ENCODE peak calls at places on chromosomes 2 and 18, in nine cellular contexts. C is left lung, Q is Peyer's patch, W is RWPE2, S is uterus, O is upper lobe of right lung, K is HCT116, G is neural progenitor cell, P is MM.1S. B is an unnamed sample. For H3K4me1, the result is how much of the 10 kb centered on the place peaks cover.

GRCh38 chr2:68767031-68767961 is 32.7 kb downstream of the ARHGAP25 start:
- DNase-seq in C (peak), Q (no peak), W (no peak), S (no peak), O (no peak), K (no peak), G (no peak), P (peak), B (no peak)

GRCh38 chr2:111186933-111187332 is 66.2 kb downstream of the BCL2L11 start:
- DNase-seq in C (no peak), Q (no peak), W (no peak), S (no peak), O (no peak), K (no peak), G (no peak), P (no peak), B (no peak)

GRCh38 chr2:39094717-39095363 is 26.0 kb downstream of the SOS1 start:
- DNase-seq in C (no peak), Q (no peak), W (no peak), S (no peak), O (no peak), K (no peak), G (no peak), P (peak), B (no peak)

GRCh38 chr2:643334-643733 is 33.9 kb downstream of the TMEM18 start:
- DNase-seq in C (no peak), Q (no peak), W (no peak), S (no peak), O (no peak), K (no peak), G (no peak), P (no peak), B (no peak)

GRCh38 chr2:8534729-8535397 is 147.0 kb upstream of the ID2 start:
- DNase-seq in C (peak), Q (peak), W (no peak), S (peak), O (peak), K (no peak), G (no peak), P (no peak), B (peak)

GRCh38 chr2:8004250-8004681 is 677.6 kb upstream of the ID2 start:
- DNase-seq in C (no peak), Q (no peak), W (no peak), S (peak), O (no peak), K (no peak), G (no peak), P (no peak), B (no peak)

GRCh38 chr2:235045336-235045972 is 93.6 kb downstream of the SH3BP4 start:
- DNase-seq in C (no peak), Q (no peak), W (no peak), S (no peak), O (peak), K (no peak), G (no peak), P (peak), B (no peak)

GRCh38 chr18:47285456-47285855 is 34.0 kb upstream of the SKOR2 start:
- DNase-seq in C (no peak), Q (no peak), W (no peak), S (no peak), O (no peak), K (no peak), G (no peak), P (no peak), B (no peak)

GRCh38 chr2:132760405-132760804 is 90.4 kb upstream of the LYPD1 start:
- DNase-seq in C (no peak), Q (no peak), W (no peak), S (no peak), O (no peak), K (no peak), G (no peak), P (no peak), B (no peak)

GRCh38 chr18:5237083-5237722 is 40.1 kb upstream of the AKAIN1 start:
- DNase-seq in C (no peak), Q (no peak), W (no peak), S (no peak), O (no peak), K (no peak), G (no peak), P (peak), B (no peak)

GRCh38 chr2:39156107-39156506 is 35.3 kb upstream of the SOS1 start:
- DNase-seq in C (no peak), Q (no peak), W (no peak), S (no peak), O (no peak), K (no peak), G (no peak), P (no peak), B (no peak)

GRCh38 chr2:201235865-201236811 is 24.2 kb upstream of the CASP8 start:
- DNase-seq in C (peak), Q (peak), W (no peak), S (peak), O (peak), K (no peak), G (peak), P (peak), B (peak)

GRCh38 chr18:80143876-80144275 is 34.8 kb downstream of the ADNP2 start:
- DNase-seq in C (no peak), Q (no peak), W (no peak), S (no peak), O (no peak), K (no peak), G (no peak), P (no peak), B (no peak)

GRCh38 chr2:75587954-75588587 is 27.3 kb upstream of the EVA1A start:
- DNase-seq in C (no peak), Q (no peak), W (no peak), S (no peak), O (no peak), K (no peak), G (no peak), P (no peak), B (no peak)

GRCh38 chr2:241671457-241672240 is 15.0 kb downstream of the DTYMK start:
- DNase-seq in C (no peak), Q (no peak), W (no peak), S (no peak), O (no peak), K (no peak), G (no peak), P (no peak), B (no peak)

GRCh38 chr18:67104700-67105284 is 411.7 kb downstream of the DSEL start:
- DNase-seq in C (peak), Q (no peak), W (no peak), S (no peak), O (peak), K (no peak), G (peak), P (peak), B (no peak)

GRCh38 chr2:74952575-74952974 is 5.9 kb upstream of the POLE4 start:
- DNase-seq in C (no peak), Q (no peak), W (no peak), S (no peak), O (no peak), K (no peak), G (no peak), P (no peak), B (no peak)

GRCh38 chr2:217932661-217933325 is 70.0 kb downstream of the TNS1 start:
- DNase-seq in C (no peak), Q (no peak), W (no peak), S (no peak), O (no peak), K (no peak), G (peak), P (no peak), B (peak)

GRCh38 chr18:35042389-35043066 is 1.3 kb downstream of the MAPRE2 start:
- DNase-seq in C (no peak), Q (no peak), W (no peak), S (no peak), O (no peak), K (no peak), G (no peak), P (peak), B (no peak)

GRCh38 chr2:233371608-233372007 is 17.3 kb downstream of the DGKD start:
- DNase-seq in C (no peak), Q (no peak), W (no peak), S (no peak), O (no peak), K (no peak), G (no peak), P (no peak), B (no peak)

GRCh38 chr2:109648041-109648527 is 33.9 kb downstream of the SOWAHC start:
- DNase-seq in C (no peak), Q (no peak), W (no peak), S (no peak), O (no peak), K (no peak), G (no peak), P (no peak), B (no peak)

GRCh38 chr2:96111823-96112500 is 4.4 kb downstream of the ADRA2B start:
- DNase-seq in C (peak), Q (peak), W (peak), S (no peak), O (peak), K (no peak), G (no peak), P (no peak), B (no peak)

GRCh38 chr2:108898315-108899082 is 90.5 kb downstream of the EDAR start:
- DNase-seq in C (no peak), Q (no peak), W (no peak), S (no peak), O (no peak), K (no peak), G (no peak), P (no peak), B (no peak)

GRCh38 chr2:33581857-33582256 is 17.2 kb downstream of the FAM98A start:
- DNase-seq in C (no peak), Q (no peak), W (no peak), S (no peak), O (no peak), K (no peak), G (no peak), P (no peak), B (no peak)

GRCh38 chr2:160432633-160433032 is 61.0 kb downstream of the RBMS1 start:
- DNase-seq in C (no peak), Q (no peak), W (peak), S (no peak), O (no peak), K (peak), G (peak), P (no peak), B (no peak)

GRCh38 chr18:8709248-8710059 is 4.1 kb downstream of the MTCL1 start:
- DNase-seq in C (no peak), Q (no peak), W (no peak), S (no peak), O (no peak), K (no peak), G (no peak), P (no peak), B (no peak)

GRCh38 chr2:66145490-66145889 is 289.4 kb upstream of the MEIS1 start:
- DNase-seq in C (no peak), Q (no peak), W (no peak), S (no peak), O (no peak), K (no peak), G (no peak), P (no peak), B (no peak)

GRCh38 chr2:58215429-58215828 is 25.7 kb downstream of the FANCL start:
- DNase-seq in C (no peak), Q (no peak), W (no peak), S (no peak), O (no peak), K (no peak), G (no peak), P (no peak), B (no peak)

GRCh38 chr2:72892506-72893173 is 5.4 kb downstream of the SPR start:
- DNase-seq in C (peak), Q (peak), W (no peak), S (no peak), O (peak), K (no peak), G (peak), P (peak), B (peak)

GRCh38 chr2:40244251-40245010 is 207.5 kb downstream of the SLC8A1 start:
- DNase-seq in C (peak), Q (peak), W (no peak), S (peak), O (no peak), K (peak), G (peak), P (peak), B (peak)

GRCh38 chr2:239186958-239187357 is 213.9 kb downstream of the HDAC4 start:
- DNase-seq in C (peak), Q (no peak), W (no peak), S (peak), O (peak), K (no peak), G (no peak), P (no peak), B (no peak)

GRCh38 chr2:108965540-108966299 is 23.3 kb downstream of the EDAR start:
- DNase-seq in C (no peak), Q (no peak), W (no peak), S (no peak), O (no peak), K (no peak), G (no peak), P (no peak), B (no peak)

GRCh38 chr18:56083097-56083865 is 495.3 kb upstream of the TCF4 start:
- DNase-seq in C (peak), Q (no peak), W (no peak), S (peak), O (no peak), K (no peak), G (peak), P (no peak), B (peak)

GRCh38 chr18:32301361-32301760 is 111.5 kb downstream of the MEP1B start:
- DNase-seq in C (no peak), Q (no peak), W (no peak), S (no peak), O (no peak), K (no peak), G (no peak), P (no peak), B (no peak)

GRCh38 chr2:173644146-173644545 is 289.5 kb downstream of the CDCA7 start:
- DNase-seq in C (no peak), Q (no peak), W (no peak), S (no peak), O (no peak), K (no peak), G (no peak), P (no peak), B (no peak)

GRCh38 chr2:222611684-222612083 is 44.2 kb downstream of the FARSB start:
- DNase-seq in C (no peak), Q (no peak), W (no peak), S (no peak), O (no peak), K (no peak), G (no peak), P (no peak), B (no peak)

GRCh38 chr2:222609391-222609790 is 46.5 kb downstream of the FARSB start:
- DNase-seq in C (no peak), Q (no peak), W (no peak), S (no peak), O (no peak), K (no peak), G (no peak), P (no peak), B (no peak)

GRCh38 chr2:222608081-222608480 is 47.8 kb downstream of the FARSB start:
- DNase-seq in C (no peak), Q (no peak), W (no peak), S (no peak), O (no peak), K (no peak), G (no peak), P (no peak), B (no peak)

GRCh38 chr2:222613715-222614331 is 42.1 kb downstream of the FARSB start:
- DNase-seq in C (no peak), Q (no peak), W (no peak), S (no peak), O (no peak), K (peak), G (peak), P (peak), B (no peak)

GRCh38 chr2:222610746-222611145 is 45.1 kb downstream of the FARSB start:
- DNase-seq in C (no peak), Q (no peak), W (no peak), S (no peak), O (no peak), K (no peak), G (peak), P (no peak), B (no peak)
- TF ChIP-seq CTCF in C (no peak), Q (peak), W (no peak), S (no peak), O (no peak), K (no peak), G (peak), P (no peak), B (peak)

GRCh38 chr2:88738271-88738670 is 46.8 kb downstream of the RPIA start:
- DNase-seq in C (no peak), Q (no peak), W (no peak), S (no peak), O (no peak), K (no peak), G (no peak), P (no peak), B (no peak)

GRCh38 chr2:88739985-88740600 is 48.6 kb downstream of the RPIA start:
- DNase-seq in C (peak), Q (peak), W (no peak), S (peak), O (peak), K (peak), G (peak), P (peak), B (peak)

GRCh38 chr2:88735133-88735532 is 43.7 kb downstream of the RPIA start:
- DNase-seq in C (no peak), Q (no peak), W (no peak), S (no peak), O (no peak), K (no peak), G (no peak), P (no peak), B (no peak)

GRCh38 chr2:88735853-88736252 is 44.4 kb downstream of the RPIA start:
- DNase-seq in C (no peak), Q (peak), W (no peak), S (no peak), O (no peak), K (peak), G (no peak), P (no peak), B (no peak)

GRCh38 chr2:88737385-88737784 is 45.9 kb downstream of the RPIA start:
- DNase-seq in C (no peak), Q (no peak), W (no peak), S (no peak), O (no peak), K (no peak), G (no peak), P (no peak), B (no peak)
- H3K27ac ChIP-seq in C (peak), Q (no peak), W (no peak), S (peak), O (peak), K (no peak), G (no peak), P (no peak), B (peak)

GRCh38 chr2:231526341-231527090 is 3.7 kb downstream of the NMUR1 start:
- DNase-seq in C (no peak), Q (no peak), W (no peak), S (no peak), O (peak), K (no peak), G (peak), P (no peak), B (no peak)

GRCh38 chr2:231530099-231531085 is at the start of gene NMUR1:
- DNase-seq in C (no peak), Q (peak), W (no peak), S (peak), O (peak), K (peak), G (peak), P (peak), B (peak)

GRCh38 chr2:231527955-231528635 is 2.1 kb downstream of the NMUR1 start:
- DNase-seq in C (no peak), Q (no peak), W (no peak), S (no peak), O (peak), K (no peak), G (no peak), P (no peak), B (no peak)

GRCh38 chr2:231527091-231527395 is 3.2 kb downstream of the NMUR1 start:
- DNase-seq in C (no peak), Q (no peak), W (no peak), S (no peak), O (peak), K (no peak), G (no peak), P (no peak), B (no peak)

GRCh38 chr2:231528636-231529030 is 1.6 kb downstream of the NMUR1 start:
- DNase-seq in C (no peak), Q (no peak), W (no peak), S (no peak), O (no peak), K (no peak), G (no peak), P (no peak), B (no peak)
- H3K4me1 ChIP-seq in C (under half), Q (under half), W (under half), S (under half), O (under half), K (under half), G (under half), P (under half), B (under half)

DNA sequence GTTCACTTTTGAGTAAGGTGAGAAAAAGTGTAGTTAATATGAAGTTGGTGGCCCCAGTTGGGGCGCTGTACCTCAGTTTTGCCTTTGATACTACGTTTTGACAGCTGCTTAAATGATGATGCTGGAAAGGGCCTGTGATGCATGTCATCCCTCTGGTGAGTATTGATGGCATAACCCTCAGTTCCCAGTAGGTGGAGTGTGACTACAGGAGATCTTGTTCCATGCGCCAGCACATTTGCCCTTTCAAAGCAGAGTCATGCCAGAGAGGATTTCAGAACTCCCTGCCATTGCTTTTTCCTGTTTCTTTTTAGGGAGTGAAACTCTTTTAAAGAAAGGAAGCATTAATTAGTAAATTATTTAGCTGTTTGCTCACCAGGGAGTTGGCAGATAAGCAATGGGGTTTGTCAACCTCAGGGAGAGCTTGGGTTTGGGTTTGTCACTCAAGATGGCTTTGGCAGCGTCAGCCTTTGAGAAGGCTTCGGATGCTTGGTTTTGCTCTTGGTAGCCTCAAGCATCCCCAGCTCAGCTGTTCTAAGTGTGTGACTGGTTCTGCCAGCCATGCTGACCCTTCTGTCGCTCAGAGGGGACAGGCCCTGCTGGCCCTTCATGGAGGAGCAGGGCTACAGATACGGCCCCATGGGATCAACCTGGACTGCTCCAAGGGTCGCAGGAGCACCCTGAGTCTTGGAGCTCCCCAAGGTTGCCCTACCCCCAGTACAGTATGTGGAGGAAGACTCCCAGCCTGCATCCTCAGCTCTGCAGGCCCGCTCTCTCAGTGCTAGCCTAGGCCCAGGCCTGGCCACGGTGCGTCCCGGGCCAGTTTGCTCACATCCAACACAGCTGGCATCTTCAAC is 29.1 kb downstream of the ARMC9 start:
- DNase-seq in C (peak), Q (no peak), W (no peak), S (peak), O (no peak), K (peak), G (peak), P (peak), B (peak)
- TF ChIP-seq CTCF in C (peak), Q (peak), W (peak), S (peak), O (peak), K (peak), G (peak), P (peak), B (peak)

DNA sequence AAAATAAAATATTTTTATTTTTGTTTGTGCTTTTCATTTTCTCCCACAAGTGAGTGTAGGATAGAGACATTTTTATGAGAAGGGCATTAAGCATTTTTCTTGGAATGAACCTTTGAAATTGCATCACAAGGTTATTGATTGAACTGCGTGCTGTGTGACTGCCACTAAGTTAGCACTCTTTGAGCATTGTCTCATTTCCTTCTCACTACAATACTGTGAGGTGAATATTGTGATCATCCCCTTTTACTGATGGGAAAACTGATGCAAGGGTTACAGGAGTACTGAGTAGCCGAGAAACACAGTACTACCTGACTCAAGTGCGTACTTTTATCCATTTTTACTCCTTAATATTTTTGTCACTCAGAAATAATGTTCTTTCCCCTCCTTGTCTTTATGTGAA is 2.0 kb downstream of the NBEAL1 start:
- DNase-seq in C (no peak), Q (no peak), W (no peak), S (no peak), O (no peak), K (no peak), G (no peak), P (no peak), B (no peak)
- H3K27ac ChIP-seq in C (peak), Q (peak), W (peak), S (peak), O (peak), K (no peak), G (no peak), P (no peak), B (peak)

GRCh38 chr2:25304339-25304728 is 37.4 kb downstream of the DNMT3A start:
- DNase-seq in C (no peak), Q (no peak), W (no peak), S (no peak), O (peak), K (no peak), G (no peak), P (no peak), B (no peak)
- H3K4me1 ChIP-seq in C (under half), Q (under half), W (under half), S (under half), O (under half), K (under half), G (under half), P (under half), B (under half)